ENCODE peak calls at places on chromosomes 12 and 14, in five cellular contexts. I is anterior cingulate cortex, R is GM04503, C is colonic mucosa, E is H9. H is an unnamed sample.

GRCh38 chr14:94129111-94129757 is at the start of gene IFI27L2:
- DNase-seq in I (peak; percentile 82), R (peak; percentile 42), C (peak; percentile 81), E (peak; percentile 95), H (peak; percentile 85)

GRCh38 chr14:71523630-71524320 is 408.5 kb upstream of the RGS6 start:
- DNase-seq in I (no peak), R (no peak), C (no peak), E (no peak), H (no peak)

GRCh38 chr12:52496054-52496453 is 3.0 kb upstream of the KRT6A start:
- DNase-seq in I (no peak), R (no peak), C (no peak), E (no peak), H (no peak)

GRCh38 chr14:21309238-21309636 is 29.4 kb downstream of the RPGRIP1 start:
- DNase-seq in I (no peak), R (no peak), C (no peak), E (no peak), H (no peak)

GRCh38 chr14:84482256-84483071 is 1047.5 kb upstream of the FLRT2 start:
- DNase-seq in I (no peak), R (peak; percentile 23), C (no peak), E (no peak), H (no peak)

GRCh38 chr14:104690266-104690711 is 871 bp downstream of the INF2 start:
- DNase-seq in I (no peak), R (no peak), C (peak; percentile 81), E (no peak), H (no peak)

GRCh38 chr12:57795354-57795753 is 12.8 kb downstream of the TSFM start:
- DNase-seq in I (no peak), R (no peak), C (no peak), E (no peak), H (no peak)

GRCh38 chr12:125403145-125403789 is 338.0 kb downstream of the AACS start:
- DNase-seq in I (no peak), R (no peak), C (no peak), E (peak; percentile 90), H (no peak)

GRCh38 chr12:59803735-59804134 is 207.9 kb downstream of the SLC16A7 start:
- DNase-seq in I (no peak), R (no peak), C (no peak), E (no peak), H (no peak)

GRCh38 chr12:80216890-80217559 is 117.7 kb downstream of the OTOGL start:
- DNase-seq in I (no peak), R (no peak), C (no peak), E (peak; percentile 28), H (no peak)

GRCh38 chr12:7959278-7960063 is 23.5 kb upstream of the SLC2A3 start:
- DNase-seq in I (no peak), R (no peak), C (peak; percentile 31), E (peak; percentile 97), H (no peak)

GRCh38 chr12:26198742-26199141 is 3.4 kb downstream of the SSPN start:
- DNase-seq in I (no peak), R (no peak), C (no peak), E (no peak), H (no peak)

GRCh38 chr12:116133609-116134214 is 143.8 kb downstream of the MED13L start:
- DNase-seq in I (no peak), R (no peak), C (no peak), E (no peak), H (no peak)

GRCh38 chr12:28144532-28144931 is 45.7 kb upstream of the CCDC91 start:
- DNase-seq in I (no peak), R (no peak), C (no peak), E (no peak), H (no peak)

GRCh38 chr14:89308232-89308959 is 108.6 kb downstream of the FOXN3 start:
- DNase-seq in I (no peak), R (no peak), C (no peak), E (no peak), H (no peak)

GRCh38 chr14:102323102-102323501 is 3.6 kb downstream of the ZNF839 start:
- DNase-seq in I (peak; percentile 19), R (no peak), C (peak; percentile 52), E (peak; percentile 62), H (no peak)

GRCh38 chr14:53840444-53840843 is 116.2 kb downstream of the BMP4 start:
- DNase-seq in I (no peak), R (no peak), C (no peak), E (no peak), H (no peak)

GRCh38 chr14:80448267-80448666 is 237.0 kb upstream of the DIO2 start:
- DNase-seq in I (no peak), R (no peak), C (no peak), E (no peak), H (no peak)

GRCh38 chr14:77023001-77023996 is 5.2 kb downstream of the IRF2BPL start:
- DNase-seq in I (peak; percentile 49), R (no peak), C (peak; percentile 83), E (peak; percentile 65), H (peak; percentile 51)

GRCh38 chr12:124049451-124050094 is 76.6 kb downstream of the ZNF664 start:
- DNase-seq in I (no peak), R (no peak), C (no peak), E (no peak), H (no peak)

GRCh38 chr14:24321212-24321975 is 10.1 kb downstream of the LTB4R start:
- DNase-seq in I (no peak), R (no peak), C (no peak), E (no peak), H (no peak)

GRCh38 chr12:3770891-3771290 is 18.0 kb upstream of the CRACR2A start:
- DNase-seq in I (no peak), R (peak; percentile 51), C (no peak), E (no peak), H (no peak)

GRCh38 chr14:84409435-84409834 is 1120.5 kb upstream of the FLRT2 start:
- DNase-seq in I (no peak), R (peak; percentile 3), C (no peak), E (no peak), H (no peak)

GRCh38 chr12:53703746-53704145 is 23.5 kb downstream of the CALCOCO1 start:
- DNase-seq in I (no peak), R (no peak), C (no peak), E (no peak), H (no peak)

GRCh38 chr12:124993568-124994434 is at the start of gene BRI3BP:
- DNase-seq in I (peak; percentile 53), R (no peak), C (peak; percentile 81), E (peak; percentile 60), H (peak; percentile 38)

GRCh38 chr14:19801118-19801464 is 2.5 kb upstream of the OR4N2 start:
- DNase-seq in I (no peak), R (no peak), C (no peak), E (no peak), H (no peak)

GRCh38 chr12:131015581-131016337 is 62.1 kb downstream of the ADGRD1 start:
- DNase-seq in I (no peak), R (no peak), C (no peak), E (no peak), H (no peak)

GRCh38 chr12:124687695-124688301 is 120.4 kb upstream of the NCOR2 start:
- DNase-seq in I (peak; percentile 78), R (no peak), C (peak; percentile 26), E (no peak), H (no peak)

GRCh38 chr12:105750096-105750495 is 388.7 kb downstream of the NUAK1 start:
- DNase-seq in I (no peak), R (no peak), C (no peak), E (no peak), H (no peak)

GRCh38 chr14:99037777-99038176 is 234.2 kb downstream of the BCL11B start:
- DNase-seq in I (no peak), R (no peak), C (no peak), E (peak; percentile 62), H (no peak)

GRCh38 chr14:91284791-91285548 is 40.5 kb upstream of the GPR68 start:
- DNase-seq in I (no peak), R (no peak), C (no peak), E (no peak), H (no peak)

GRCh38 chr12:12008232-12008850 is 62.4 kb upstream of the BCL2L14 start:
- DNase-seq in I (no peak), R (no peak), C (no peak), E (peak; percentile 63), H (no peak)